ENCODE peak calls at places on chromosome 21, in seven cellular contexts. D, K, I, U, M, E and X are unnamed samples.

GRCh38 chr21:45294509-45295291 is 7.0 kb upstream of the POFUT2 start:
- DNase-seq in I (peak; percentile 89), M (no peak), E (peak; percentile 99), U (peak; percentile 100), K (peak; percentile 75), D (no peak), X (peak; percentile 100)

GRCh38 chr21:46118871-46119564 is 21.1 kb downstream of the COL6A2 start:
- DNase-seq in D (no peak), U (no peak), E (no peak), M (peak; percentile 20), I (no peak), K (peak; percentile 65), X (no peak)

GRCh38 chr21:27365394-27365793 is 398.5 kb upstream of the ADAMTS5 start:
- DNase-seq in M (no peak), I (no peak), K (no peak), E (peak; percentile 59), U (no peak), D (no peak), X (peak; percentile 76)

GRCh38 chr21:45622416-45623097 is 21.0 kb upstream of the PCBP3 start:
- DNase-seq in I (no peak), U (no peak), E (no peak), D (no peak), K (no peak), M (no peak), X (no peak)

GRCh38 chr21:42980959-42981523 is 6.7 kb downstream of the PKNOX1 start:
- DNase-seq in E (no peak), U (no peak), D (no peak), M (no peak), I (no peak), K (no peak), X (no peak)

GRCh38 chr21:43331962-43332458 is 94.9 kb downstream of the SIK1 start:
- DNase-seq in U (peak; percentile 96), E (peak; percentile 70), K (no peak), M (no peak), D (no peak), I (no peak), X (peak; percentile 99)

GRCh38 chr21:44511938-44512275 is 28.1 kb downstream of the KRTAP10-1 start:
- DNase-seq in M (no peak), D (no peak), K (no peak), I (no peak), E (no peak), U (no peak), X (no peak)

GRCh38 chr21:36792505-36792967 is 93.6 kb downstream of the SIM2 start:
- DNase-seq in E (peak; percentile 66), U (no peak), D (no peak), M (no peak), K (no peak), I (no peak), X (peak; percentile 54)

GRCh38 chr21:14303731-14304488 is 79.0 kb downstream of the HSPA13 start:
- DNase-seq in U (no peak), I (no peak), M (no peak), D (no peak), K (no peak), E (peak; percentile 1), X (no peak)

GRCh38 chr21:43820466-43820865 is 31.1 kb downstream of the RRP1 start:
- DNase-seq in U (no peak), D (no peak), I (no peak), M (no peak), E (no peak), K (no peak), X (no peak)

GRCh38 chr21:14559144-14559543 is 13.0 kb upstream of the SAMSN1 start:
- DNase-seq in E (no peak), K (no peak), I (no peak), D (no peak), M (no peak), U (no peak), X (no peak)

GRCh38 chr21:18985584-18985983 is 582.0 kb upstream of the TMPRSS15 start:
- DNase-seq in U (no peak), I (no peak), M (no peak), E (no peak), D (no peak), K (no peak), X (no peak)

GRCh38 chr21:34602061-34602460 is 12.9 kb downstream of the RCAN1 start:
- DNase-seq in U (no peak), D (no peak), K (no peak), E (no peak), M (no peak), I (no peak), X (no peak)

GRCh38 chr21:25735895-25736597 is 1.3 kb downstream of the GABPA start:
- DNase-seq in I (no peak), D (no peak), E (peak; percentile 34), U (peak; percentile 54), M (no peak), K (no peak), X (peak; percentile 42)

GRCh38 chr21:25925936-25926335 is 191.2 kb downstream of the GABPA start:
- DNase-seq in I (no peak), D (no peak), M (no peak), U (no peak), K (no peak), E (no peak), X (peak; percentile 23)

GRCh38 chr21:42521384-42521783 is 7.7 kb downstream of the SLC37A1 start:
- DNase-seq in M (no peak), I (no peak), K (no peak), D (no peak), U (no peak), E (no peak), X (no peak)

GRCh38 chr21:35072557-35072956 is 23.5 kb upstream of the RUNX1 start:
- DNase-seq in M (no peak), K (no peak), D (no peak), E (no peak), I (no peak), U (no peak), X (no peak)

GRCh38 chr21:33199516-33200217 is 30.1 kb upstream of the IFNAR2 start:
- DNase-seq in E (peak; percentile 94), M (peak; percentile 78), I (peak; percentile 62), U (peak; percentile 95), D (peak; percentile 41), K (peak; percentile 75), X (peak; percentile 95)

GRCh38 chr21:45130324-45130774 is 56.0 kb downstream of the ADARB1 start:
- DNase-seq in K (no peak), E (peak; percentile 86), D (no peak), I (no peak), M (no peak), U (peak; percentile 89), X (peak; percentile 84)

GRCh38 chr21:36676039-36676950 is 22.6 kb upstream of the SIM2 start:
- DNase-seq in D (no peak), K (no peak), E (no peak), U (no peak), M (peak; percentile 49), I (peak; percentile 75), X (no peak)

GRCh38 chr21:43192501-43193081 is 23.8 kb downstream of the CRYAA start:
- DNase-seq in U (no peak), I (no peak), K (peak; percentile 49), M (no peak), D (no peak), E (no peak), X (no peak)